ENCODE peak calls at places on chromosomes 7 and 10, in seven cellular contexts. Q is bronchial epithelial cell, K is ascending aorta, R is stomach, V is heart left ventricle, D is lung, J is SK-N-SH. X is an unnamed sample.

GRCh38 chr7:9978111-9979064 is 995.3 kb upstream of the PHF14 start:
- DNase-seq in Q (no peak), K (no peak), R (no peak), V (no peak), D (no peak), J (peak; percentile 39), X (no peak)

GRCh38 chr7:25216837-25217236 is 11.4 kb downstream of the NPVF start:
- DNase-seq in Q (peak; percentile 60), K (no peak), R (no peak), V (no peak), D (no peak), J (peak; percentile 48), X (no peak)

GRCh38 chr10:49621561-49621960 is 7.7 kb downstream of the CHAT start:
- DNase-seq in Q (no peak), K (peak; percentile 47), R (no peak), V (no peak), D (no peak), J (no peak), X (no peak)

GRCh38 chr7:158390460-158390859 is 197.2 kb downstream of the PTPRN2 start:
- DNase-seq in Q (no peak), K (no peak), R (no peak), V (no peak), D (no peak), J (no peak), X (no peak)

GRCh38 chr10:23418051-23418681 is 20.7 kb upstream of the OTUD1 start:
- DNase-seq in Q (no peak), K (no peak), R (no peak), V (no peak), D (no peak), J (no peak), X (no peak)

GRCh38 chr10:18104223-18104872 is 35.9 kb upstream of the CACNB2 start:
- DNase-seq in Q (peak; percentile 29), K (peak; percentile 70), R (peak; percentile 43), V (no peak), D (peak; percentile 35), J (peak; percentile 34), X (no peak)

GRCh38 chr10:47438857-47439474 is 44.9 kb downstream of the ANXA8 start:
- DNase-seq in Q (peak; percentile 77), K (no peak), R (peak; percentile 82), V (no peak), D (no peak), J (peak; percentile 37), X (peak; percentile 46)

GRCh38 chr7:1607686-1608085 is 37.9 kb upstream of the PSMG3 start:
- DNase-seq in Q (no peak), K (no peak), R (no peak), V (peak; percentile 32), D (no peak), J (peak; percentile 51), X (no peak)

GRCh38 chr10:97127507-97127906 is 58.3 kb downstream of the SLIT1 start:
- DNase-seq in Q (no peak), K (no peak), R (no peak), V (no peak), D (no peak), J (no peak), X (no peak)

GRCh38 chr7:147771344-147771743 is 819.2 kb upstream of the C7orf33 start:
- DNase-seq in Q (no peak), K (no peak), R (no peak), V (no peak), D (no peak), J (no peak), X (no peak)

GRCh38 chr10:60031664-60032063 is 125.3 kb upstream of the CCDC6 start:
- DNase-seq in Q (peak; percentile 62), K (no peak), R (no peak), V (no peak), D (no peak), J (no peak), X (no peak)

GRCh38 chr7:33905389-33906032 is at the start of gene BMPER:
- DNase-seq in Q (peak; percentile 13), K (no peak), R (peak; percentile 49), V (peak; percentile 52), D (no peak), J (peak; percentile 79), X (no peak)

GRCh38 chr10:33233635-33234034 is 100.8 kb downstream of the NRP1 start:
- DNase-seq in Q (no peak), K (no peak), R (no peak), V (no peak), D (no peak), J (no peak), X (no peak)

GRCh38 chr10:1741450-1741849 is 4.1 kb upstream of the ADARB2 start:
- DNase-seq in Q (no peak), K (no peak), R (no peak), V (no peak), D (no peak), J (no peak), X (no peak)

GRCh38 chr7:33130184-33130583 is 820 bp downstream of the BBS9 start:
- DNase-seq in Q (no peak), K (no peak), R (no peak), V (no peak), D (no peak), J (peak; percentile 47), X (no peak)

GRCh38 chr7:40200791-40201190 is 66.0 kb downstream of the SUGCT start:
- DNase-seq in Q (no peak), K (no peak), R (no peak), V (no peak), D (no peak), J (no peak), X (no peak)

GRCh38 chr7:7181519-7182155 is 707 bp upstream of the C1GALT1 start:
- DNase-seq in Q (peak; percentile 54), K (peak; percentile 72), R (peak; percentile 50), V (peak; percentile 25), D (peak; percentile 33), J (peak; percentile 55), X (no peak)

GRCh38 chr10:98684019-98684899 is 237.5 kb upstream of the HPS1 start:
- DNase-seq in Q (no peak), K (no peak), R (no peak), V (no peak), D (no peak), J (no peak), X (no peak)

GRCh38 chr7:102044984-102045673 is 227.7 kb downstream of the CUX1 start:
- DNase-seq in Q (no peak), K (peak; percentile 46), R (peak; percentile 37), V (no peak), D (no peak), J (peak; percentile 93), X (peak; percentile 87)

GRCh38 chr7:151459726-151460473 is 20.0 kb upstream of the CRYGN start:
- DNase-seq in Q (peak; percentile 45), K (peak; percentile 95), R (peak; percentile 73), V (peak; percentile 78), D (peak; percentile 59), J (peak; percentile 77), X (peak; percentile 89)

GRCh38 chr7:35727571-35727970 is 32.6 kb upstream of the HERPUD2 start:
- DNase-seq in Q (peak; percentile 67), K (no peak), R (no peak), V (no peak), D (no peak), J (no peak), X (no peak)

GRCh38 chr7:135253851-135254815 is 20.5 kb downstream of the STRA8 start:
- DNase-seq in Q (peak; percentile 80), K (peak; percentile 92), R (peak; percentile 43), V (peak; percentile 73), D (peak; percentile 73), J (no peak), X (no peak)

GRCh38 chr10:1070939-1071338 is 14.8 kb downstream of the WDR37 start:
- DNase-seq in Q (peak; percentile 32), K (no peak), R (no peak), V (no peak), D (no peak), J (no peak), X (no peak)

GRCh38 chr7:52781250-52781649 is 254.2 kb upstream of the POM121L12 start:
- DNase-seq in Q (no peak), K (no peak), R (no peak), V (no peak), D (no peak), J (no peak), X (no peak)

GRCh38 chr7:44750921-44751571 is 2.4 kb downstream of the ZMIZ2 start:
- DNase-seq in Q (no peak), K (no peak), R (no peak), V (peak; percentile 43), D (no peak), J (no peak), X (no peak)

GRCh38 chr7:72336382-72336886 is 75.7 kb downstream of the CALN1 start:
- DNase-seq in Q (no peak), K (no peak), R (no peak), V (no peak), D (no peak), J (peak; percentile 30), X (peak; percentile 84)

GRCh38 chr7:144713850-144714249 is 122.0 kb downstream of the TPK1 start:
- DNase-seq in Q (no peak), K (no peak), R (no peak), V (no peak), D (no peak), J (no peak), X (no peak)

DNA sequence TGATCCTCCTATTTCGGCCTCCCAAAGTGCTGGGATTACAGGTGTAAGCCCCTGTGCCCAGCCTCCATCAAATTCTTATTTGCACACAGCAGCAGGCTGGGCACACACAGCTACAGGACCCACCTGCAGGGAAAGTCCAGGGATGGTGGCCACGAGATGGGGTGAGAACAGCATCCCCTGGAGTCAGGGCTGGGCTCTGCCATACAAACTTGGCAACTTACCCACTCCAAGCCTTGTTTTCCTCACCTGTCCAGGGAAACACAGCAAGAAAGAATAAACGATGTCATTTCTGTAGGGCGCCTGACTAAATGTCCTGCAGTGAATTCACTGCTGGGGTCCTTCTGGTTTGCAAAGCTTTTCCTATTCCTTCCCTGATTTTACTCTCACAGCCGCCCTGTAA is 5.5 kb downstream of the MYH16 start:
- DNase-seq in Q (no peak), K (no peak), R (no peak), V (no peak), D (no peak), J (no peak), X (no peak)
- TF ChIP-seq CTCF in Q (no peak), K (no peak), R (no peak), V (no peak), D (no peak), J (no peak), X (no peak)

GRCh38 chr7:4765776-4766490 is 9.5 kb upstream of the AP5Z1 start:
- DNase-seq in Q (no peak), K (no peak), R (no peak), V (no peak), D (no peak), J (no peak), X (no peak)
- TF ChIP-seq CTCF in Q (peak; percentile 27), K (no peak), R (no peak), V (no peak), D (no peak), J (peak; percentile 22), X (peak; percentile 39)

GRCh38 chr10:128631801-128632241 is 505.6 kb upstream of the MKI67 start:
- DNase-seq in Q (no peak), K (no peak), R (no peak), V (no peak), D (no peak), J (peak; percentile 36), X (no peak)
- TF ChIP-seq CTCF in Q (peak; percentile 21), K (no peak), R (peak; percentile 27), V (peak; percentile 55), D (no peak), J (peak; percentile 37), X (peak; percentile 41)

DNA sequence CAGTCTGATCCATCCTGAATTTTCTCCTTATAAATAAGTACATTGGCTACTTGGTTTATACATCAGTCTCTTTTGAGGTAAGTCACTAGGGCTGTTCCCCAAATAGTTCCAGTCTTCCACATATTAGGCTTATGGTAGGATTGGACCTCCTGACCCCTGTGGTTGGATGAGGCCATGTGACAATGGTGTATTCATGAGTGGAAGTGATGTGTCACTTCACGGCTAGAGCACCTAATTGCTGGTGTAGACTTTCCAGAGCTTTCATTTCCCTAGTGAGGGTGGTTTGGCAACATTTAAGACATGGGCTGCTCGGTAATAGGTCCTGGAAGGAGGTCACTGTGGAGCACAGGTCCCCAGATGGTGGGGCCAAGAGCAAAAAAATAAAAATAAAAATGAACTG is 141.2 kb upstream of the ABCB5 start:
- DNase-seq in Q (no peak), K (no peak), R (no peak), V (no peak), D (no peak), J (no peak), X (no peak)
- TF ChIP-seq CTCF in Q (no peak), K (no peak), R (no peak), V (no peak), D (no peak), J (no peak), X (no peak)